ENCODE peak calls at places on chromosomes 6 and 20, in ten cellular contexts. One of them, this sample, is unnamed.

GRCh38 chr6:11207199-11207968 is 25.1 kb downstream of the NEDD9 start:
- DNase-seq in esophagus muscularis mucosa: no peak
- DNase-seq in A549: peak; percentile 58
- DNase-seq in right lobe of liver: no peak
- DNase-seq in heart right ventricle: no peak
- DNase-seq in right atrium auricular region: peak; percentile 85
- DNase-seq in body of pancreas: peak; percentile 90
- DNase-seq in PC-9: peak; percentile 98
- DNase-seq in fibroblast of lung: peak; percentile 100
- DNase-seq in left ventricle myocardium inferior: peak; percentile 38
- DNase-seq in this sample: peak; percentile 88

GRCh38 chr6:139473239-139473701 is 98.8 kb upstream of the CITED2 start:
- DNase-seq in esophagus muscularis mucosa: no peak
- DNase-seq in A549: no peak
- DNase-seq in right lobe of liver: peak; percentile 69
- DNase-seq in heart right ventricle: no peak
- DNase-seq in right atrium auricular region: no peak
- DNase-seq in body of pancreas: peak; percentile 76
- DNase-seq in PC-9: no peak
- DNase-seq in fibroblast of lung: peak; percentile 56
- DNase-seq in left ventricle myocardium inferior: no peak
- DNase-seq in this sample: no peak

GRCh38 chr6:69771158-69771906 is 25.5 kb downstream of the LMBRD1 start:
- DNase-seq in esophagus muscularis mucosa: no peak
- DNase-seq in A549: no peak
- DNase-seq in right lobe of liver: no peak
- DNase-seq in heart right ventricle: no peak
- DNase-seq in right atrium auricular region: no peak
- DNase-seq in body of pancreas: no peak
- DNase-seq in PC-9: no peak
- DNase-seq in fibroblast of lung: no peak
- DNase-seq in left ventricle myocardium inferior: no peak
- DNase-seq in this sample: no peak

GRCh38 chr6:169864148-169865030 is 113.0 kb downstream of the ERMARD start:
- DNase-seq in esophagus muscularis mucosa: no peak
- DNase-seq in A549: no peak
- DNase-seq in right lobe of liver: no peak
- DNase-seq in heart right ventricle: no peak
- DNase-seq in right atrium auricular region: no peak
- DNase-seq in body of pancreas: peak; percentile 57
- DNase-seq in PC-9: no peak
- DNase-seq in fibroblast of lung: no peak
- DNase-seq in left ventricle myocardium inferior: no peak
- DNase-seq in this sample: peak; percentile 23

GRCh38 chr6:146670161-146670560 is 71.4 kb downstream of the ADGB start:
- DNase-seq in esophagus muscularis mucosa: no peak
- DNase-seq in A549: no peak
- DNase-seq in right lobe of liver: no peak
- DNase-seq in heart right ventricle: no peak
- DNase-seq in right atrium auricular region: no peak
- DNase-seq in body of pancreas: no peak
- DNase-seq in PC-9: no peak
- DNase-seq in fibroblast of lung: peak; percentile 49
- DNase-seq in left ventricle myocardium inferior: no peak
- DNase-seq in this sample: no peak

GRCh38 chr6:54010340-54011276 is 100.6 kb upstream of the MLIP start:
- DNase-seq in esophagus muscularis mucosa: no peak
- DNase-seq in A549: no peak
- DNase-seq in right lobe of liver: peak; percentile 86
- DNase-seq in heart right ventricle: no peak
- DNase-seq in right atrium auricular region: no peak
- DNase-seq in body of pancreas: peak; percentile 6
- DNase-seq in PC-9: no peak
- DNase-seq in fibroblast of lung: peak; percentile 9
- DNase-seq in left ventricle myocardium inferior: no peak
- DNase-seq in this sample: no peak

GRCh38 chr6:15408008-15408407 is 162.1 kb downstream of the JARID2 start:
- DNase-seq in esophagus muscularis mucosa: no peak
- DNase-seq in A549: no peak
- DNase-seq in right lobe of liver: no peak
- DNase-seq in heart right ventricle: no peak
- DNase-seq in right atrium auricular region: no peak
- DNase-seq in body of pancreas: no peak
- DNase-seq in PC-9: no peak
- DNase-seq in fibroblast of lung: no peak
- DNase-seq in left ventricle myocardium inferior: no peak
- DNase-seq in this sample: no peak

GRCh38 chr6:4512101-4512500 is 264.1 kb upstream of the CDYL start:
- DNase-seq in esophagus muscularis mucosa: peak; percentile 80
- DNase-seq in A549: no peak
- DNase-seq in right lobe of liver: no peak
- DNase-seq in heart right ventricle: no peak
- DNase-seq in right atrium auricular region: no peak
- DNase-seq in body of pancreas: no peak
- DNase-seq in PC-9: no peak
- DNase-seq in fibroblast of lung: no peak
- DNase-seq in left ventricle myocardium inferior: no peak
- DNase-seq in this sample: no peak

GRCh38 chr6:35216832-35217811 is 3.4 kb downstream of the SCUBE3 start:
- DNase-seq in esophagus muscularis mucosa: no peak
- DNase-seq in A549: no peak
- DNase-seq in right lobe of liver: no peak
- DNase-seq in heart right ventricle: no peak
- DNase-seq in right atrium auricular region: no peak
- DNase-seq in body of pancreas: no peak
- DNase-seq in PC-9: no peak
- DNase-seq in fibroblast of lung: no peak
- DNase-seq in left ventricle myocardium inferior: no peak
- DNase-seq in this sample: no peak

GRCh38 chr6:157822221-157823000 is 635 bp upstream of the SNX9 start:
- DNase-seq in esophagus muscularis mucosa: no peak
- DNase-seq in A549: peak; percentile 12
- DNase-seq in right lobe of liver: peak; percentile 50
- DNase-seq in heart right ventricle: peak; percentile 39
- DNase-seq in right atrium auricular region: no peak
- DNase-seq in body of pancreas: peak; percentile 13
- DNase-seq in PC-9: no peak
- DNase-seq in fibroblast of lung: no peak
- DNase-seq in left ventricle myocardium inferior: peak; percentile 25
- DNase-seq in this sample: no peak

GRCh38 chr6:157825243-157825904 is 2.3 kb downstream of the SNX9 start:
- DNase-seq in esophagus muscularis mucosa: no peak
- DNase-seq in A549: no peak
- DNase-seq in right lobe of liver: no peak
- DNase-seq in heart right ventricle: no peak
- DNase-seq in right atrium auricular region: no peak
- DNase-seq in body of pancreas: no peak
- DNase-seq in PC-9: no peak
- DNase-seq in fibroblast of lung: peak; percentile 74
- DNase-seq in left ventricle myocardium inferior: no peak
- DNase-seq in this sample: no peak

GRCh38 chr6:157821342-157822033 is 1.6 kb upstream of the SNX9 start:
- DNase-seq in esophagus muscularis mucosa: no peak
- DNase-seq in A549: no peak
- DNase-seq in right lobe of liver: no peak
- DNase-seq in heart right ventricle: no peak
- DNase-seq in right atrium auricular region: no peak
- DNase-seq in body of pancreas: no peak
- DNase-seq in PC-9: no peak
- DNase-seq in fibroblast of lung: no peak
- DNase-seq in left ventricle myocardium inferior: no peak
- DNase-seq in this sample: no peak

GRCh38 chr6:157823523-157824370 is 701 bp downstream of the SNX9 start:
- DNase-seq in esophagus muscularis mucosa: no peak
- DNase-seq in A549: peak; percentile 13
- DNase-seq in right lobe of liver: peak; percentile 73
- DNase-seq in heart right ventricle: peak; percentile 50
- DNase-seq in right atrium auricular region: peak; percentile 79
- DNase-seq in body of pancreas: peak; percentile 82
- DNase-seq in PC-9: peak; percentile 67
- DNase-seq in fibroblast of lung: peak; percentile 77
- DNase-seq in left ventricle myocardium inferior: peak; percentile 24
- DNase-seq in this sample: peak; percentile 52

GRCh38 chr6:157823001-157823522 is at the start of gene SNX9:
- DNase-seq in esophagus muscularis mucosa: no peak
- DNase-seq in A549: peak; percentile 38
- DNase-seq in right lobe of liver: peak; percentile 87
- DNase-seq in heart right ventricle: peak; percentile 82
- DNase-seq in right atrium auricular region: no peak
- DNase-seq in body of pancreas: peak; percentile 85
- DNase-seq in PC-9: no peak
- DNase-seq in fibroblast of lung: peak; percentile 80
- DNase-seq in left ventricle myocardium inferior: peak; percentile 84
- DNase-seq in this sample: peak; percentile 14
- TF ChIP-seq CTCF in esophagus muscularis mucosa: peak; percentile 15
- TF ChIP-seq CTCF in A549: no peak
- TF ChIP-seq CTCF in right lobe of liver: no peak
- TF ChIP-seq CTCF in heart right ventricle: no peak
- TF ChIP-seq CTCF in right atrium auricular region: no peak
- TF ChIP-seq CTCF in body of pancreas: peak; percentile 50
- TF ChIP-seq CTCF in PC-9: no peak
- TF ChIP-seq CTCF in fibroblast of lung: no peak
- TF ChIP-seq CTCF in left ventricle myocardium inferior: peak; percentile 31
- TF ChIP-seq CTCF in this sample: no peak

GRCh38 chr20:64049060-64049886 is at the start of gene SOX18:
- DNase-seq in esophagus muscularis mucosa: no peak
- DNase-seq in A549: no peak
- DNase-seq in right lobe of liver: no peak
- DNase-seq in heart right ventricle: peak; percentile 68
- DNase-seq in right atrium auricular region: no peak
- DNase-seq in body of pancreas: no peak
- DNase-seq in PC-9: no peak
- DNase-seq in fibroblast of lung: peak; percentile 36
- DNase-seq in left ventricle myocardium inferior: peak; percentile 64
- DNase-seq in this sample: no peak

GRCh38 chr20:64048402-64049044 is 916 bp downstream of the SOX18 start:
- DNase-seq in esophagus muscularis mucosa: no peak
- DNase-seq in A549: no peak
- DNase-seq in right lobe of liver: no peak
- DNase-seq in heart right ventricle: no peak
- DNase-seq in right atrium auricular region: no peak
- DNase-seq in body of pancreas: no peak
- DNase-seq in PC-9: no peak
- DNase-seq in fibroblast of lung: no peak
- DNase-seq in left ventricle myocardium inferior: no peak
- DNase-seq in this sample: no peak

GRCh38 chr20:64051033-64051452 is 1.6 kb upstream of the SOX18 start:
- DNase-seq in esophagus muscularis mucosa: no peak
- DNase-seq in A549: no peak
- DNase-seq in right lobe of liver: no peak
- DNase-seq in heart right ventricle: no peak
- DNase-seq in right atrium auricular region: no peak
- DNase-seq in body of pancreas: no peak
- DNase-seq in PC-9: no peak
- DNase-seq in fibroblast of lung: no peak
- DNase-seq in left ventricle myocardium inferior: no peak
- DNase-seq in this sample: no peak

GRCh38 chr20:64050261-64051032 is 1.0 kb upstream of the SOX18 start:
- DNase-seq in esophagus muscularis mucosa: no peak
- DNase-seq in A549: no peak
- DNase-seq in right lobe of liver: no peak
- DNase-seq in heart right ventricle: no peak
- DNase-seq in right atrium auricular region: no peak
- DNase-seq in body of pancreas: no peak
- DNase-seq in PC-9: no peak
- DNase-seq in fibroblast of lung: no peak
- DNase-seq in left ventricle myocardium inferior: no peak
- DNase-seq in this sample: no peak

DNA sequence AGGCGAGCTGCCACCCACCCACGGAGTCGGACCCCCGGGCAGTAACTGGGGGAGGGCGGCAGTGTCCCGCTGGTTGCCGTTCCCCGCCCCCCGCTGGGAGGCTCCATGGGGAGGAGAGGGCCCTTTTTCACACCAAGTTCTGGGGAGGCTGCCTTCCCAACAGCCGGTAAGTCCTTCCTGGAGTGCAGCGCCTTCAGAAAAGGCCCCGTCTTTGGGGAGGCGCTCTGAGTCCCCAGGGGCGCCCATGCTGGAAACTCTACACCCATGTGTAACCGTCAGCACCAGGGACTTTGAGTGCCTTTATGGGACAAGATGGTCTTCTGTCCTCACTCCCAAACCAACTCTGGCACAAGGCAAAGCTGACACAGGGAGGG is 435 bp upstream of the SOX18 start:
- DNase-seq in esophagus muscularis mucosa: no peak
- DNase-seq in A549: no peak
- DNase-seq in right lobe of liver: no peak
- DNase-seq in heart right ventricle: peak; percentile 50
- DNase-seq in right atrium auricular region: no peak
- DNase-seq in body of pancreas: no peak
- DNase-seq in PC-9: no peak
- DNase-seq in fibroblast of lung: no peak
- DNase-seq in left ventricle myocardium inferior: peak; percentile 47
- DNase-seq in this sample: no peak
- H3K4me3 ChIP-seq in esophagus muscularis mucosa: peak overlapping the region; percentile 47
- H3K4me3 ChIP-seq in A549: peak overlapping the region; percentile 67
- H3K4me3 ChIP-seq in right lobe of liver: no peak overlapping the region
- H3K4me3 ChIP-seq in heart right ventricle: peak overlapping the region; percentile 32
- H3K4me3 ChIP-seq in right atrium auricular region: peak overlapping the region; percentile 49
- H3K4me3 ChIP-seq in body of pancreas: no peak overlapping the region
- H3K4me3 ChIP-seq in PC-9: no peak overlapping the region
- H3K4me3 ChIP-seq in fibroblast of lung: no peak overlapping the region
- H3K4me3 ChIP-seq in left ventricle myocardium inferior: peak overlapping the region; percentile 71
- H3K4me3 ChIP-seq in this sample: no peak overlapping the region

GRCh38 chr6:93932175-93932574 is 512.8 kb upstream of the EPHA7 start:
- DNase-seq in esophagus muscularis mucosa: no peak
- DNase-seq in A549: no peak
- DNase-seq in right lobe of liver: no peak
- DNase-seq in heart right ventricle: no peak
- DNase-seq in right atrium auricular region: no peak
- DNase-seq in body of pancreas: no peak
- DNase-seq in PC-9: no peak
- DNase-seq in fibroblast of lung: no peak
- DNase-seq in left ventricle myocardium inferior: no peak
- DNase-seq in this sample: no peak
- TF ChIP-seq CTCF in esophagus muscularis mucosa: no peak
- TF ChIP-seq CTCF in A549: no peak
- TF ChIP-seq CTCF in right lobe of liver: no peak
- TF ChIP-seq CTCF in heart right ventricle: no peak
- TF ChIP-seq CTCF in right atrium auricular region: no peak
- TF ChIP-seq CTCF in body of pancreas: no peak
- TF ChIP-seq CTCF in PC-9: no peak
- TF ChIP-seq CTCF in fibroblast of lung: no peak
- TF ChIP-seq CTCF in left ventricle myocardium inferior: no peak
- TF ChIP-seq CTCF in this sample: no peak

DNA sequence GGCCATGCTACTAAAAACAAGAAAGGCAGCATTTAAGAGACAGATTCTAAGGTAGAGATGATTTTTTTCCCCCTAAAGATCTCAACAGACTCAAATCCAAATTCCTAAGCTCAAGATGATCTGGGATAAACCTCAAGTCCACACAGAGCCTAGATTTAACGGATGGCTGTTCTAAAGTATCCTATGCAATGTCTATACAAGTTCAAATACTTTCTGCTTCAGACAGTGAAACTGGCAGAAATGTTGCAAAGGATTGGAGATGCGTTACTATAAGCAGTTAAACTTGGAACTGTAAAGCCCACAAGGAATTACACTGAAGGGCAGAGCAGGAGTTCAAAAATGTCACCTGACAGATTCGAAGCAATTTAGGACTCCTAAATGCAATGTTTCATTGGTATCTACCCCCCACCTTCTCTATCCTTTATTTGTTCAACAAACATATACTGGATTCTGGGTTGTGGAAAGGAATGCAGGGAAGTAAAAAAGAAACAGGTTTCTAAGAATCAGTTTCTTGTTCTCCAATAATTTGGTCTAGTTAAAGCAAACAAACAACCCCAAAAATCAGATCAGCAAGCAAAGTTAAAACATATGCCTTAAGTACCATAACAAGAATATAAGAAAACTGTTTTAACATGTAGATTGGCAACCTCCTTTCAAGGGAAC is 1.6 kb downstream of the DNAAF9 start:
- DNase-seq in esophagus muscularis mucosa: no peak
- DNase-seq in A549: no peak
- DNase-seq in right lobe of liver: no peak
- DNase-seq in heart right ventricle: no peak
- DNase-seq in right atrium auricular region: no peak
- DNase-seq in body of pancreas: no peak
- DNase-seq in PC-9: no peak
- DNase-seq in fibroblast of lung: no peak
- DNase-seq in left ventricle myocardium inferior: no peak
- DNase-seq in this sample: no peak
- H3K4me3 ChIP-seq in esophagus muscularis mucosa: peak overlapping the region; percentile 99
- H3K4me3 ChIP-seq in A549: peak overlapping the region; percentile 83
- H3K4me3 ChIP-seq in right lobe of liver: peak overlapping the region; percentile 77
- H3K4me3 ChIP-seq in heart right ventricle: no peak overlapping the region
- H3K4me3 ChIP-seq in right atrium auricular region: peak overlapping the region; percentile 98
- H3K4me3 ChIP-seq in body of pancreas: no peak overlapping the region
- H3K4me3 ChIP-seq in PC-9: no peak overlapping the region
- H3K4me3 ChIP-seq in fibroblast of lung: peak overlapping the region; percentile 98
- H3K4me3 ChIP-seq in left ventricle myocardium inferior: peak overlapping the region; percentile 78
- H3K4me3 ChIP-seq in this sample: no peak overlapping the region